ENCODE peak calls at places on chromosome 21, in five cellular contexts. H is colonic mucosa, S is spleen, M is tibial artery, Q is GM23338. Y is an unnamed sample.

GRCh38 chr21:45923146-45923545 is 58.4 kb upstream of the COL6A1 start:
- DNase-seq in H (peak), S (peak), M (peak), Q (peak), Y (no peak)

GRCh38 chr21:17576080-17576835 is 36.4 kb downstream of the BTG3 start:
- DNase-seq in H (no peak), S (no peak), M (no peak), Q (no peak), Y (no peak)

GRCh38 chr21:33975548-33976081 is 60.0 kb upstream of the ATP5PO start:
- DNase-seq in H (no peak), S (no peak), M (no peak), Q (no peak), Y (peak)

GRCh38 chr21:45549670-45550463 is 7.6 kb upstream of the SLC19A1 start:
- DNase-seq in H (no peak), S (peak), M (no peak), Q (no peak), Y (peak)

GRCh38 chr21:46155514-46156377 is at the start of gene FTCD:
- DNase-seq in H (no peak), S (no peak), M (peak), Q (no peak), Y (peak)

GRCh38 chr21:25489673-25490072 is 117.6 kb downstream of the MRPL39 start:
- DNase-seq in H (no peak), S (no peak), M (no peak), Q (no peak), Y (no peak)

GRCh38 chr21:18170221-18170620 is 74.4 kb upstream of the CHODL start:
- DNase-seq in H (no peak), S (no peak), M (no peak), Q (no peak), Y (no peak)

GRCh38 chr21:45358711-45359310 is 46.2 kb upstream of the COL18A1 start:
- DNase-seq in H (no peak), S (no peak), M (no peak), Q (no peak), Y (no peak)

GRCh38 chr21:44509539-44509938 is 30.5 kb downstream of the KRTAP10-1 start:
- DNase-seq in H (peak), S (no peak), M (no peak), Q (no peak), Y (no peak)

GRCh38 chr21:43768868-43769167 is 7.3 kb downstream of the CSTB start:
- DNase-seq in H (no peak), S (no peak), M (no peak), Q (peak), Y (no peak)

GRCh38 chr21:27572681-27573080 is 605.8 kb upstream of the ADAMTS5 start:
- DNase-seq in H (no peak), S (no peak), M (no peak), Q (no peak), Y (no peak)

GRCh38 chr21:34989337-34990151 is 59.6 kb downstream of the RUNX1 start:
- DNase-seq in H (no peak), S (no peak), M (no peak), Q (no peak), Y (no peak)

GRCh38 chr21:28124541-28124940 is 868.1 kb downstream of the LTN1 start:
- DNase-seq in H (no peak), S (no peak), M (no peak), Q (no peak), Y (no peak)

GRCh38 chr21:40618216-40618615 is 228.7 kb downstream of the DSCAM start:
- DNase-seq in H (no peak), S (no peak), M (no peak), Q (no peak), Y (no peak)

GRCh38 chr21:40620386-40621145 is 226.4 kb downstream of the DSCAM start:
- DNase-seq in H (no peak), S (no peak), M (no peak), Q (no peak), Y (no peak)

GRCh38 chr21:40622531-40622930 is 224.4 kb downstream of the DSCAM start:
- DNase-seq in H (no peak), S (no peak), M (no peak), Q (no peak), Y (no peak)

GRCh38 chr21:40625991-40626390 is 221.0 kb downstream of the DSCAM start:
- DNase-seq in H (no peak), S (no peak), M (no peak), Q (no peak), Y (no peak)

GRCh38 chr21:40623550-40623949 is 223.4 kb downstream of the DSCAM start:
- DNase-seq in H (no peak), S (no peak), M (no peak), Q (no peak), Y (no peak)
- TF ChIP-seq CTCF in H (no peak), S (no peak), M (no peak), Q (no peak), Y (no peak)

GRCh38 chr21:37507716-37508115 is 141.1 kb downstream of the DYRK1A start:
- DNase-seq in H (no peak), S (no peak), M (no peak), Q (no peak), Y (no peak)
- TF ChIP-seq CTCF in H (no peak), S (no peak), M (no peak), Q (no peak), Y (no peak)

GRCh38 chr21:37166733-37167132 is 93.7 kb downstream of the TTC3 start:
- DNase-seq in H (no peak), S (no peak), M (no peak), Q (peak), Y (no peak)
- TF ChIP-seq CTCF in H (no peak), S (no peak), M (peak), Q (peak), Y (no peak)

GRCh38 chr21:31191553-31191952 is 152.5 kb downstream of the TIAM1 start:
- DNase-seq in H (no peak), S (no peak), M (no peak), Q (no peak), Y (no peak)

GRCh38 chr21:31186916-31187315 is 148.6 kb upstream of the KRTAP19-8 start:
- DNase-seq in H (no peak), S (no peak), M (no peak), Q (peak), Y (no peak)

GRCh38 chr21:31193761-31194160 is 150.3 kb downstream of the TIAM1 start:
- DNase-seq in H (no peak), S (no peak), M (no peak), Q (peak), Y (no peak)

GRCh38 chr21:31187499-31187898 is 149.2 kb upstream of the KRTAP19-8 start:
- DNase-seq in H (no peak), S (no peak), M (no peak), Q (peak), Y (no peak)

DNA sequence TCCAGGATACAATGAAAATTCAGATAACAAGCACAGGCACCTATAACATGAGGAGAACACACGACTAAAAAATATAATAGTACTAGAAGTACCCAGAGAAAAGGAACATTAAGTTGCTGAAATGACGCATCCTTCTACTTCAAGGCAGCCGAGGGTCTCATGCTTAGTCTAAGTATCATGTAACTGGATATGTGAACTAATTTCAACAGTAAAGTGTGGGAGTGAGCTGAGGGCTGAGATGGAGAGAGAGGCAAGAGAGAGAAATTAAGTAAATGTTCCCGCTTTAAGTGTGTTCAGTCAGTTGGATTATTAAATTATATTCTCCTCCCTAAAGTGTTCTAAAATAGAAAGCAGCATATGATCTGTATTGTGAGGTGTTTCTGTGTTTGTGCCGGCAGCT is 152.2 kb upstream of the KRTAP19-8 start:
- DNase-seq in H (no peak), S (no peak), M (no peak), Q (no peak), Y (no peak)
- TF ChIP-seq CTCF in H (no peak), S (no peak), M (no peak), Q (no peak), Y (no peak)

DNA sequence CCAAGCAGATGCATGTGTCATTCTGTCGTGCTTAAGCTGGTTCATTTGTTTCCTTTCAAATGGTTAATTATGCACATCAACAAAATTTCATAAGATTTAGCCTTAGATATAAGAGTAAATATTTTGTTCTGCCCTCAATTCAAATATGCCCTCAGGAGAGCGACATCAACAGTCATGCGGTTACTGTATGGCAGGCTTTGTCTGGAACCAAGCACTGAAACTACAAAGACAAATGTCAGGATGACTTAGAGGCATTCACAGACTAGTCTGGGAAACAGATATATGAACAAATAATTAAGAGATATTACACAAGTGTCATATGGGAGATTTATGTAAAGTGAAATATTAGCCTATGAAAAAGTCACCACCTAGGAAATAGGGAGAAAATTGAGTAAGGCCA is 135.1 kb upstream of the NRIP1 start:
- DNase-seq in H (no peak), S (no peak), M (no peak), Q (no peak), Y (no peak)
- TF ChIP-seq CTCF in H (no peak), S (no peak), M (no peak), Q (no peak), Y (no peak)

GRCh38 chr21:36615274-36615964 is 83.5 kb upstream of the SIM2 start:
- DNase-seq in H (no peak), S (no peak), M (no peak), Q (peak), Y (no peak)
- TF ChIP-seq CTCF in H (no peak), S (no peak), M (no peak), Q (peak), Y (no peak)

DNA sequence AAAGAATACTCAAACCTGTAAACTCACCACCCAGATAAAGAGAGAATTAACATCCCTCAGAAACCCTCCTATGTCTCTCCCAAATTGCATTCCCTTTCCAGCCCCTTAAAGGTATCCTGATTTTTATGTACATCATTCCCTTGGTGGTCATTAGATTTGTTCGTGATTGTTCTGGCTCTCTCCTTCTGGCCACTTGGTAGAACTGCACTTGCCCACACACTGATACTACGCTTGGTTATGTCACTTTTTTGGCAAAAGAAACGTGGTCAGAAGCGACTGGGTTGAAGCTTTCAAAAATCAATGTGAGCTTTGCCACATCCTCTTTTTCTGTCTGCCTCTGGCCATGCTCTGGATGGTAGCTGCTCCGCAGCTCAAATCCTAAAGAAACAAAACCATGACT is 76.3 kb downstream of the KRTAP19-8 start:
- DNase-seq in H (no peak), S (no peak), M (no peak), Q (peak), Y (no peak)
- TF ChIP-seq CTCF in H (no peak), S (no peak), M (no peak), Q (peak), Y (no peak)